ENCODE peak calls at places on chromosomes 5 and 9, in ten cellular contexts. V is coronary artery, H is hippocampal formation, P is A549, F is GM03348, S is H54, Y is MG63, T is iris pigment epithelial cell, U is lower lobe of right lung, K is aorta. Z is an unnamed sample.

GRCh38 chr5:89988129-89988528 is 421.4 kb downstream of the CETN3 start:
- DNase-seq in V (no peak), H (no peak), P (no peak), F (no peak), S (no peak), Y (no peak), T (no peak), U (no peak), K (no peak), Z (no peak)

GRCh38 chr9:127684576-127684975 is 22.2 kb upstream of the CFAP157 start:
- DNase-seq in V (no peak), H (no peak), P (no peak), F (peak), S (peak), Y (peak), T (peak), U (no peak), K (no peak), Z (peak)

GRCh38 chr5:163489055-163489744 is 16.2 kb upstream of the MAT2B start:
- DNase-seq in V (no peak), H (no peak), P (no peak), F (no peak), S (no peak), Y (no peak), T (peak), U (no peak), K (no peak), Z (no peak)

GRCh38 chr9:108584860-108585259 is 270.9 kb downstream of the ACTL7B start:
- DNase-seq in V (no peak), H (no peak), P (no peak), F (no peak), S (no peak), Y (no peak), T (no peak), U (no peak), K (no peak), Z (no peak)

GRCh38 chr5:32574540-32575175 is 10.7 kb upstream of the SUB1 start:
- DNase-seq in V (no peak), H (no peak), P (no peak), F (no peak), S (no peak), Y (no peak), T (no peak), U (no peak), K (no peak), Z (no peak)

GRCh38 chr9:22206833-22207232 is 197.7 kb upstream of the CDKN2B start:
- DNase-seq in V (no peak), H (no peak), P (no peak), F (no peak), S (no peak), Y (no peak), T (no peak), U (no peak), K (no peak), Z (no peak)

GRCh38 chr5:151286246-151286645 is 17.3 kb downstream of the SLC36A3 start:
- DNase-seq in V (no peak), H (no peak), P (no peak), F (no peak), S (no peak), Y (no peak), T (no peak), U (no peak), K (no peak), Z (no peak)

GRCh38 chr9:128621730-128622455 is 34.8 kb downstream of the DYNC2I2 start:
- DNase-seq in V (no peak), H (no peak), P (no peak), F (no peak), S (no peak), Y (no peak), T (no peak), U (no peak), K (peak), Z (no peak)

GRCh38 chr5:145160679-145161078 is 674.5 kb downstream of the PRELID2 start:
- DNase-seq in V (no peak), H (no peak), P (no peak), F (no peak), S (no peak), Y (no peak), T (no peak), U (no peak), K (no peak), Z (peak)

GRCh38 chr5:160542281-160542680 is 120.6 kb downstream of the PTTG1 start:
- DNase-seq in V (no peak), H (no peak), P (no peak), F (no peak), S (no peak), Y (no peak), T (no peak), U (no peak), K (no peak), Z (peak)

GRCh38 chr5:79236970-79237734 is 1.2 kb downstream of the JMY start:
- DNase-seq in V (no peak), H (no peak), P (peak), F (peak), S (no peak), Y (peak), T (peak), U (peak), K (peak), Z (peak)

GRCh38 chr9:16726718-16727451 is 143.6 kb downstream of the BNC2 start:
- DNase-seq in V (peak), H (peak), P (peak), F (peak), S (peak), Y (peak), T (peak), U (peak), K (peak), Z (peak)

GRCh38 chr5:35213608-35214007 is 16.7 kb downstream of the PRLR start:
- DNase-seq in V (no peak), H (no peak), P (no peak), F (no peak), S (no peak), Y (no peak), T (no peak), U (no peak), K (no peak), Z (no peak)

GRCh38 chr5:17370651-17371050 is 127.4 kb upstream of the TAF11L2 start:
- DNase-seq in V (no peak), H (no peak), P (no peak), F (no peak), S (no peak), Y (no peak), T (no peak), U (no peak), K (no peak), Z (peak)

GRCh38 chr5:95283761-95284511 is 958 bp downstream of the MCTP1 start:
- DNase-seq in V (no peak), H (no peak), P (peak), F (peak), S (no peak), Y (peak), T (peak), U (peak), K (no peak), Z (peak)

GRCh38 chr9:11199335-11199734 is 586.5 kb upstream of the PTPRD start:
- DNase-seq in V (no peak), H (no peak), P (no peak), F (no peak), S (no peak), Y (no peak), T (no peak), U (no peak), K (no peak), Z (no peak)

GRCh38 chr5:145830594-145830993 is 4.5 kb downstream of the PRELID2 start:
- DNase-seq in V (no peak), H (no peak), P (no peak), F (peak), S (no peak), Y (no peak), T (peak), U (no peak), K (no peak), Z (no peak)

GRCh38 chr5:57262533-57262932 is 88.7 kb downstream of the GPBP1 start:
- DNase-seq in V (no peak), H (no peak), P (no peak), F (no peak), S (no peak), Y (no peak), T (no peak), U (no peak), K (no peak), Z (no peak)

GRCh38 chr5:178114325-178115135 is 1.2 kb downstream of the N4BP3 start:
- DNase-seq in V (no peak), H (no peak), P (no peak), F (no peak), S (no peak), Y (peak), T (no peak), U (no peak), K (no peak), Z (no peak)

GRCh38 chr5:61919920-61920319 is 386.1 kb upstream of the KIF2A start:
- DNase-seq in V (no peak), H (no peak), P (no peak), F (no peak), S (no peak), Y (no peak), T (peak), U (peak), K (no peak), Z (peak)

GRCh38 chr9:126956929-126957686 is 42.5 kb downstream of the RALGPS1 start:
- DNase-seq in V (no peak), H (no peak), P (peak), F (peak), S (peak), Y (peak), T (peak), U (no peak), K (no peak), Z (peak)

GRCh38 chr9:87909310-87910041 is 8.3 kb upstream of the SPATA31C1 start:
- DNase-seq in V (no peak), H (no peak), P (peak), F (no peak), S (no peak), Y (peak), T (no peak), U (peak), K (no peak), Z (no peak)

GRCh38 chr5:167229751-167230150 is 1061.7 kb upstream of the WWC1 start:
- DNase-seq in V (no peak), H (no peak), P (no peak), F (no peak), S (no peak), Y (no peak), T (no peak), U (no peak), K (no peak), Z (no peak)

GRCh38 chr5:151003503-151003860 is 16.9 kb upstream of the GPX3 start:
- DNase-seq in V (no peak), H (no peak), P (no peak), F (no peak), S (no peak), Y (no peak), T (no peak), U (no peak), K (no peak), Z (no peak)

GRCh38 chr9:136081113-136081825 is 13.8 kb downstream of the NACC2 start:
- DNase-seq in V (no peak), H (no peak), P (no peak), F (no peak), S (no peak), Y (no peak), T (no peak), U (peak), K (peak), Z (no peak)

GRCh38 chr5:177370488-177371119 is 12.9 kb downstream of the RGS14 start:
- DNase-seq in V (no peak), H (no peak), P (peak), F (peak), S (peak), Y (peak), T (peak), U (peak), K (peak), Z (peak)

GRCh38 chr5:135015942-135016341 is 18.1 kb downstream of the PITX1 start:
- DNase-seq in V (peak), H (no peak), P (no peak), F (no peak), S (no peak), Y (no peak), T (no peak), U (peak), K (no peak), Z (no peak)

GRCh38 chr9:128341435-128341849 is 1.1 kb downstream of the SLC27A4 start:
- DNase-seq in V (no peak), H (peak), P (peak), F (peak), S (peak), Y (peak), T (peak), U (peak), K (peak), Z (peak)

GRCh38 chr5:172958268-172959046 is 767 bp upstream of the RPL26L1 start:
- DNase-seq in V (peak), H (peak), P (peak), F (peak), S (peak), Y (peak), T (peak), U (peak), K (peak), Z (peak)

GRCh38 chr9:95092321-95093072 is 225.0 kb downstream of the FANCC start:
- DNase-seq in V (no peak), H (no peak), P (no peak), F (peak), S (peak), Y (peak), T (peak), U (no peak), K (peak), Z (peak)

GRCh38 chr9:134268308-134268724 is 57.9 kb upstream of the RXRA start:
- DNase-seq in V (no peak), H (no peak), P (no peak), F (no peak), S (no peak), Y (no peak), T (peak), U (no peak), K (no peak), Z (no peak)

Z was measured in foreskin keratinocyte.